ENCODE peak calls at places on chromosomes 16 and 17, in six cellular contexts. One of them, this sample, is unnamed.

GRCh38 chr16:89455178-89455577 is 35.2 kb downstream of the ANKRD11 start:
- DNase-seq in erythroblast: no peak
- DNase-seq in stimulated activated CD4-positive, alpha-beta T cell treated with anti-CD3 and anti-CD28 coated beads, Interleukin-2, amount 100 ng/mL, for 48 hours: no peak
- DNase-seq in CD4-positive, alpha-beta T cell: no peak
- DNase-seq in uterus: no peak
- DNase-seq in aorta: peak
- DNase-seq in this sample: no peak

GRCh38 chr16:50252874-50253510 is 13.4 kb upstream of the ADCY7 start:
- DNase-seq in stimulated activated CD4-positive, alpha-beta T cell treated with anti-CD3 and anti-CD28 coated beads, Interleukin-2, amount 100 ng/mL, for 48 hours: no peak
- DNase-seq in CD4-positive, alpha-beta T cell: no peak
- DNase-seq in aorta: no peak
- DNase-seq in erythroblast: no peak
- DNase-seq in uterus: no peak
- DNase-seq in this sample: no peak

GRCh38 chr17:50221500-50222480 is 20.4 kb upstream of the COL1A1 start:
- DNase-seq in erythroblast: no peak
- DNase-seq in aorta: peak
- DNase-seq in stimulated activated CD4-positive, alpha-beta T cell treated with anti-CD3 and anti-CD28 coated beads, Interleukin-2, amount 100 ng/mL, for 48 hours: no peak
- DNase-seq in uterus: peak
- DNase-seq in CD4-positive, alpha-beta T cell: no peak
- DNase-seq in this sample: peak

GRCh38 chr16:14088155-14088753 is 17.1 kb downstream of the MRTFB start:
- DNase-seq in stimulated activated CD4-positive, alpha-beta T cell treated with anti-CD3 and anti-CD28 coated beads, Interleukin-2, amount 100 ng/mL, for 48 hours: no peak
- DNase-seq in aorta: no peak
- DNase-seq in erythroblast: no peak
- DNase-seq in CD4-positive, alpha-beta T cell: no peak
- DNase-seq in uterus: no peak
- DNase-seq in this sample: no peak

GRCh38 chr17:4230142-4230541 is 33.6 kb downstream of the ANKFY1 start:
- DNase-seq in aorta: no peak
- DNase-seq in uterus: peak
- DNase-seq in erythroblast: no peak
- DNase-seq in stimulated activated CD4-positive, alpha-beta T cell treated with anti-CD3 and anti-CD28 coated beads, Interleukin-2, amount 100 ng/mL, for 48 hours: no peak
- DNase-seq in CD4-positive, alpha-beta T cell: no peak
- DNase-seq in this sample: peak

GRCh38 chr17:142102-142661 is 4.8 kb downstream of the SCGB1C2 start:
- DNase-seq in erythroblast: peak
- DNase-seq in uterus: no peak
- DNase-seq in stimulated activated CD4-positive, alpha-beta T cell treated with anti-CD3 and anti-CD28 coated beads, Interleukin-2, amount 100 ng/mL, for 48 hours: no peak
- DNase-seq in aorta: peak
- DNase-seq in CD4-positive, alpha-beta T cell: no peak
- DNase-seq in this sample: peak

GRCh38 chr16:86101912-86102187 is 202.9 kb downstream of the IRF8 start:
- DNase-seq in uterus: no peak
- DNase-seq in stimulated activated CD4-positive, alpha-beta T cell treated with anti-CD3 and anti-CD28 coated beads, Interleukin-2, amount 100 ng/mL, for 48 hours: no peak
- DNase-seq in CD4-positive, alpha-beta T cell: no peak
- DNase-seq in aorta: no peak
- DNase-seq in erythroblast: no peak
- DNase-seq in this sample: no peak

GRCh38 chr17:76569607-76570279 is 15.9 kb downstream of the ST6GALNAC2 start:
- DNase-seq in stimulated activated CD4-positive, alpha-beta T cell treated with anti-CD3 and anti-CD28 coated beads, Interleukin-2, amount 100 ng/mL, for 48 hours: no peak
- DNase-seq in CD4-positive, alpha-beta T cell: no peak
- DNase-seq in uterus: no peak
- DNase-seq in erythroblast: no peak
- DNase-seq in aorta: peak
- DNase-seq in this sample: peak

GRCh38 chr16:66521951-66522771 is 27.8 kb downstream of the TK2 start:
- DNase-seq in uterus: no peak
- DNase-seq in aorta: peak
- DNase-seq in stimulated activated CD4-positive, alpha-beta T cell treated with anti-CD3 and anti-CD28 coated beads, Interleukin-2, amount 100 ng/mL, for 48 hours: peak
- DNase-seq in CD4-positive, alpha-beta T cell: peak
- DNase-seq in erythroblast: no peak
- DNase-seq in this sample: peak

GRCh38 chr17:79224476-79224875 is 149.9 kb downstream of the ENGASE start:
- DNase-seq in erythroblast: no peak
- DNase-seq in uterus: no peak
- DNase-seq in CD4-positive, alpha-beta T cell: no peak
- DNase-seq in aorta: no peak
- DNase-seq in stimulated activated CD4-positive, alpha-beta T cell treated with anti-CD3 and anti-CD28 coated beads, Interleukin-2, amount 100 ng/mL, for 48 hours: no peak
- DNase-seq in this sample: no peak

GRCh38 chr16:69840975-69841374 is 78.8 kb downstream of the WWP2 start:
- DNase-seq in erythroblast: no peak
- DNase-seq in uterus: no peak
- DNase-seq in stimulated activated CD4-positive, alpha-beta T cell treated with anti-CD3 and anti-CD28 coated beads, Interleukin-2, amount 100 ng/mL, for 48 hours: no peak
- DNase-seq in CD4-positive, alpha-beta T cell: no peak
- DNase-seq in aorta: no peak
- DNase-seq in this sample: no peak

GRCh38 chr17:16301963-16302855 is 51.1 kb downstream of the CENPV start:
- DNase-seq in uterus: no peak
- DNase-seq in stimulated activated CD4-positive, alpha-beta T cell treated with anti-CD3 and anti-CD28 coated beads, Interleukin-2, amount 100 ng/mL, for 48 hours: no peak
- DNase-seq in erythroblast: no peak
- DNase-seq in CD4-positive, alpha-beta T cell: no peak
- DNase-seq in aorta: no peak
- DNase-seq in this sample: no peak

GRCh38 chr17:39349246-39349645 is 52.2 kb downstream of the FBXL20 start:
- DNase-seq in uterus: no peak
- DNase-seq in CD4-positive, alpha-beta T cell: no peak
- DNase-seq in stimulated activated CD4-positive, alpha-beta T cell treated with anti-CD3 and anti-CD28 coated beads, Interleukin-2, amount 100 ng/mL, for 48 hours: no peak
- DNase-seq in aorta: no peak
- DNase-seq in erythroblast: no peak
- DNase-seq in this sample: no peak

GRCh38 chr17:13755851-13756250 is 154.1 kb upstream of the HS3ST3A1 start:
- DNase-seq in uterus: no peak
- DNase-seq in CD4-positive, alpha-beta T cell: no peak
- DNase-seq in stimulated activated CD4-positive, alpha-beta T cell treated with anti-CD3 and anti-CD28 coated beads, Interleukin-2, amount 100 ng/mL, for 48 hours: no peak
- DNase-seq in aorta: no peak
- DNase-seq in erythroblast: no peak
- DNase-seq in this sample: no peak

GRCh38 chr17:35640977-35641526 is 53.9 kb downstream of the AP2B1 start:
- DNase-seq in uterus: no peak
- DNase-seq in erythroblast: no peak
- DNase-seq in aorta: no peak
- DNase-seq in CD4-positive, alpha-beta T cell: no peak
- DNase-seq in stimulated activated CD4-positive, alpha-beta T cell treated with anti-CD3 and anti-CD28 coated beads, Interleukin-2, amount 100 ng/mL, for 48 hours: no peak
- DNase-seq in this sample: peak

GRCh38 chr17:80105762-80106161 is 4.4 kb downstream of the GAA start:
- DNase-seq in erythroblast: no peak
- DNase-seq in aorta: no peak
- DNase-seq in CD4-positive, alpha-beta T cell: no peak
- DNase-seq in uterus: no peak
- DNase-seq in stimulated activated CD4-positive, alpha-beta T cell treated with anti-CD3 and anti-CD28 coated beads, Interleukin-2, amount 100 ng/mL, for 48 hours: no peak
- DNase-seq in this sample: no peak